ENCODE peak calls at places on chromosome 6, in ten cellular contexts. Z is GM06990; H is foreskin fibroblast; L is effector memory CD4-positive, alpha-beta T cell; M is neural progenitor cell; C is astrocyte of the spinal cord; U is endodermal cell; X is CD4-positive, CD25-positive, alpha-beta regulatory T cell; Q is aorta; I is mesenchymal stem cell. V is an unnamed sample.

GRCh38 chr6:139881728-139882211 is 507.3 kb upstream of the CITED2 start:
- DNase-seq in Z (no peak), H (peak; percentile 52), L (no peak), M (peak; percentile 42), C (peak; percentile 49), U (peak; percentile 79), X (no peak), Q (no peak), I (peak; percentile 50), V (peak; percentile 21)

GRCh38 chr6:134774244-134774643 is 175.7 kb downstream of the ALDH8A1 start:
- DNase-seq in Z (no peak), H (peak; percentile 74), L (no peak), M (no peak), C (peak; percentile 62), U (no peak), X (no peak), Q (no peak), I (peak; percentile 69), V (no peak)

GRCh38 chr6:56437171-56437900 is 190.0 kb upstream of the COL21A1 start:
- DNase-seq in Z (no peak), H (peak; percentile 51), L (no peak), M (no peak), C (peak; percentile 38), U (no peak), X (no peak), Q (no peak), I (no peak), V (no peak)

GRCh38 chr6:15359335-15359862 is 113.5 kb downstream of the JARID2 start:
- DNase-seq in Z (no peak), H (no peak), L (no peak), M (no peak), C (no peak), U (no peak), X (no peak), Q (no peak), I (no peak), V (peak; percentile 64)

GRCh38 chr6:28943557-28944411 is 20.0 kb upstream of the TRIM27 start:
- DNase-seq in Z (peak; percentile 75), H (peak; percentile 85), L (no peak), M (peak; percentile 91), C (peak; percentile 77), U (peak; percentile 96), X (no peak), Q (peak; percentile 91), I (peak; percentile 82), V (peak; percentile 44)

GRCh38 chr6:74408844-74409243 is 712.8 kb downstream of the CD109 start:
- DNase-seq in Z (no peak), H (peak; percentile 27), L (no peak), M (no peak), C (no peak), U (no peak), X (no peak), Q (no peak), I (peak; percentile 22), V (no peak)

GRCh38 chr6:158620963-158621693 is 23.4 kb downstream of the DYNLT1 start:
- DNase-seq in Z (no peak), H (no peak), L (no peak), M (no peak), C (no peak), U (no peak), X (no peak), Q (no peak), I (no peak), V (no peak)

GRCh38 chr6:125165256-125165655 is 11.7 kb downstream of the TPD52L1 start:
- DNase-seq in Z (no peak), H (peak; percentile 22), L (no peak), M (no peak), C (peak; percentile 38), U (no peak), X (no peak), Q (no peak), I (no peak), V (no peak)

GRCh38 chr6:37990762-37991525 is 171.4 kb downstream of the ZFAND3 start:
- DNase-seq in Z (no peak), H (peak; percentile 82), L (no peak), M (peak; percentile 57), C (peak; percentile 86), U (no peak), X (no peak), Q (no peak), I (peak; percentile 92), V (no peak)

GRCh38 chr6:72218125-72218524 is 331.8 kb downstream of the RIMS1 start:
- DNase-seq in Z (no peak), H (peak; percentile 36), L (no peak), M (peak; percentile 81), C (peak; percentile 26), U (peak; percentile 91), X (no peak), Q (no peak), I (peak; percentile 43), V (no peak)

GRCh38 chr6:170208171-170208601 is 82.7 kb downstream of the DLL1 start:
- DNase-seq in Z (no peak), H (no peak), L (no peak), M (no peak), C (no peak), U (peak; percentile 26), X (no peak), Q (peak; percentile 62), I (no peak), V (no peak)

GRCh38 chr6:157921685-157922367 is 59.8 kb upstream of the SYNJ2 start:
- DNase-seq in Z (no peak), H (peak; percentile 90), L (no peak), M (no peak), C (peak; percentile 39), U (no peak), X (no peak), Q (no peak), I (no peak), V (no peak)

GRCh38 chr6:41474213-41474933 is 71.8 kb upstream of the FOXP4 start:
- DNase-seq in Z (no peak), H (no peak), L (no peak), M (no peak), C (no peak), U (no peak), X (no peak), Q (no peak), I (no peak), V (no peak)

GRCh38 chr6:41475737-41476357 is 70.3 kb upstream of the FOXP4 start:
- DNase-seq in Z (no peak), H (no peak), L (no peak), M (no peak), C (no peak), U (no peak), X (no peak), Q (no peak), I (no peak), V (no peak)

GRCh38 chr6:41475164-41475563 is 71.0 kb upstream of the FOXP4 start:
- DNase-seq in Z (no peak), H (no peak), L (no peak), M (no peak), C (no peak), U (no peak), X (no peak), Q (no peak), I (no peak), V (no peak)

GRCh38 chr6:41477572-41477971 is 68.6 kb upstream of the FOXP4 start:
- DNase-seq in Z (no peak), H (no peak), L (no peak), M (peak; percentile 33), C (no peak), U (peak; percentile 77), X (no peak), Q (no peak), I (no peak), V (no peak)

GRCh38 chr6:41476407-41476806 is 69.8 kb upstream of the FOXP4 start:
- DNase-seq in Z (no peak), H (no peak), L (no peak), M (no peak), C (no peak), U (no peak), X (no peak), Q (peak; percentile 39), I (no peak), V (no peak)
- H3K4me3 ChIP-seq in Z (no peak overlapping the region), H (no peak overlapping the region), L (no peak overlapping the region), M (no peak overlapping the region), C (no peak overlapping the region), U (no peak overlapping the region), X (no peak overlapping the region), Q (no peak overlapping the region), I (no peak overlapping the region), V (no peak overlapping the region)

DNA sequence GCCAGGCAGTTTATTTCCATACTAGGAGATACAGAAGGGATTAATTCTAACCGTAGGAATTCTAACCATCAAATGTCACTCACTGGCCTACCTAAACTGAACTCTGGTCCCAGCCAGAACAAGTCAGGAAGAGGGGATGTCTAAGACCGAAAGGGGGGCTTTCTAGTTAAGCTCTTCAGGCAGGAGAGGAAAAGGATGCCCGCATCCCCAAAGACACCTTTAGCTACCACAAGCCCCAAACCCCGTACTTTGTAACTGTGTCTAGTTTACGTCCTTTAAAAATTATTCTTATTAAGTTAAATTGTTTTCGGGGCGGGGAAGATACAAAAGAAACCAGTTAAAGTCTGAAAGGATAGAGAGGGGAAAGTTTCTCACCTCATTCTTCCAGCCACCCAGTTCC is 1.2 kb upstream of the ZNF76 start:
- DNase-seq in Z (no peak), H (no peak), L (no peak), M (peak; percentile 15), C (no peak), U (no peak), X (no peak), Q (no peak), I (no peak), V (no peak)
- H3K4me3 ChIP-seq in Z (peak overlapping the region; percentile 95), H (peak overlapping the region; percentile 70), L (peak overlapping the region; percentile 67), M (peak overlapping the region; percentile 76), C (peak overlapping the region; percentile 93), U (peak overlapping the region; percentile 94), X (peak overlapping the region; percentile 77), Q (peak overlapping the region; percentile 84), I (no peak overlapping the region), V (peak overlapping the region; percentile 70)

DNA sequence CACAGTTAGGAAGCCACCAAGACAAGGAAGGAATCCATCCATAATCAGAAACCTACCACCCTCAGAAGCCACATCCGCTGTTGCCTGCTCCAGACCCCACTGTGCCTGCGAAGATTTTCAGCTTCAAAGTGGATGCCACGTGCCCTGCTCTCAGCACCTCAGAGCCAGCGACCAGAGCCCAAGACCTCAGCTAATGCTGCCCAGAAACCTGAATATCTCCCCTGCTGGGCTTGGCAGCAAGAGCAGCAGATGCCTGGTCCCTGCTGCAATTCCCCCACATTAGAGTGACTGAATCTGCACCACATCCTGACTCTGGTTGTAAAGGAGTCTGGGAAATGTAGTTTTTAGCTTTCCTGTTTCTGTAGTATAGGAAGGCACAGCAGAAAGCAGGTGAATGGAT is 10.7 kb upstream of the ULBP3 start:
- DNase-seq in Z (no peak), H (no peak), L (no peak), M (peak; percentile 23), C (peak; percentile 17), U (peak; percentile 70), X (no peak), Q (no peak), I (peak; percentile 2), V (no peak)
- H3K4me3 ChIP-seq in Z (no peak overlapping the region), H (no peak overlapping the region), L (no peak overlapping the region), M (no peak overlapping the region), C (no peak overlapping the region), U (no peak overlapping the region), X (no peak overlapping the region), Q (no peak overlapping the region), I (no peak overlapping the region), V (no peak overlapping the region)

DNA sequence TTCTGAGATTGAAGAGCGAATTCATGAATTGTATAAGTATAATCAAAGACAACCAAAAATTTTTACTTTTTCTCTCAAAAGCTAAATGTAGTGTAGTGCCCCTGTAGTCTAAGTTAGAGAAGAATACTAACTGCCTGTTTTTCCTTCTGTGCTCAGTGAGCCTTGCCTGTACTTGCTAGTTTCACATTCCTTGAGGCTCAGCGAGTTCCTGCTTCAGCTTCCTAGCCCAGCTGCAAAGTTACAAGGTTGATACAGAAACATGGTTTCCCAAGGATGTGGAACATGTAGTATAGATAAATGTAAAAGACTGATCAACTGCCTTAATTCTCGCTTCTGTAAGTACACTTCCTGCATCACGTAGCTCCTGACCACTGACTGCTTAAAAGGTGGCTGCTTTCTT is 33.1 kb upstream of the SEC63 start:
- DNase-seq in Z (no peak), H (peak; percentile 30), L (no peak), M (no peak), C (no peak), U (no peak), X (no peak), Q (no peak), I (no peak), V (no peak)
- H3K4me3 ChIP-seq in Z (no peak overlapping the region), H (no peak overlapping the region), L (no peak overlapping the region), M (no peak overlapping the region), C (no peak overlapping the region), U (no peak overlapping the region), X (no peak overlapping the region), Q (no peak overlapping the region), I (no peak overlapping the region), V (no peak overlapping the region)